ENCODE peak calls at places on chromosomes 12 and 14, in seven cellular contexts. D, W, O, L, H, R and P are unnamed samples.

GRCh38 chr12:111758120-111758561 is 8.6 kb upstream of the ALDH2 start:
- DNase-seq in D (no peak), W (no peak), O (peak), L (no peak), H (no peak), R (peak), P (no peak)

GRCh38 chr12:27781680-27782079 is 1.6 kb upstream of the MANSC4 start:
- DNase-seq in D (no peak), W (no peak), O (no peak), L (no peak), H (peak), R (no peak), P (no peak)

GRCh38 chr14:33271216-33271615 is 332.5 kb downstream of the NPAS3 start:
- DNase-seq in D (no peak), W (no peak), O (no peak), L (no peak), H (no peak), R (no peak), P (no peak)

GRCh38 chr12:113244015-113244983 is 23.0 kb downstream of the TPCN1 start:
- DNase-seq in D (no peak), W (no peak), O (no peak), L (no peak), H (peak), R (peak), P (no peak)

GRCh38 chr12:49984476-49984890 is 11.7 kb downstream of the AQP6 start:
- DNase-seq in D (no peak), W (no peak), O (no peak), L (no peak), H (no peak), R (no peak), P (no peak)

GRCh38 chr12:54042970-54043744 is 10.3 kb downstream of the HOXC5 start:
- DNase-seq in D (no peak), W (no peak), O (no peak), L (no peak), H (no peak), R (no peak), P (no peak)

GRCh38 chr12:51910168-51910567 is 2.9 kb downstream of the ACVRL1 start:
- DNase-seq in D (no peak), W (no peak), O (no peak), L (no peak), H (no peak), R (no peak), P (no peak)

GRCh38 chr12:120119395-120119973 is 2.9 kb upstream of the RAB35 start:
- DNase-seq in D (no peak), W (no peak), O (no peak), L (peak), H (no peak), R (no peak), P (peak)

GRCh38 chr12:52076811-52077210 is 2.7 kb upstream of the SMIM41 start:
- DNase-seq in D (no peak), W (no peak), O (no peak), L (no peak), H (no peak), R (no peak), P (no peak)

GRCh38 chr14:74867673-74868072 is 8.3 kb downstream of the PROX2 start:
- DNase-seq in D (no peak), W (no peak), O (no peak), L (no peak), H (peak), R (no peak), P (peak)

GRCh38 chr12:113184098-113184899 is 979 bp downstream of the DDX54 start:
- DNase-seq in D (no peak), W (no peak), O (no peak), L (no peak), H (no peak), R (no peak), P (no peak)

GRCh38 chr12:96195845-96196451 is 1.8 kb downstream of the ELK3 start:
- DNase-seq in D (peak), W (peak), O (peak), L (no peak), H (peak), R (peak), P (no peak)

GRCh38 chr12:58916153-58916709 is 4.1 kb downstream of the LRIG3 start:
- DNase-seq in D (no peak), W (no peak), O (no peak), L (no peak), H (no peak), R (no peak), P (no peak)

GRCh38 chr12:124461851-124462623 is 105.4 kb downstream of the NCOR2 start:
- DNase-seq in D (no peak), W (no peak), O (no peak), L (no peak), H (no peak), R (no peak), P (no peak)

GRCh38 chr14:52338282-52338681 is 24.2 kb downstream of the PTGER2 start:
- DNase-seq in D (no peak), W (peak), O (no peak), L (no peak), H (peak), R (no peak), P (no peak)

GRCh38 chr12:108253540-108253939 is 85.6 kb downstream of the CMKLR1 start:
- DNase-seq in D (no peak), W (no peak), O (no peak), L (no peak), H (no peak), R (no peak), P (no peak)

GRCh38 chr12:2286461-2287131 is 233.8 kb downstream of the CACNA1C start:
- DNase-seq in D (no peak), W (no peak), O (no peak), L (no peak), H (no peak), R (no peak), P (no peak)

GRCh38 chr12:4412056-4412455 is 32.5 kb upstream of the FGF23 start:
- DNase-seq in D (no peak), W (no peak), O (no peak), L (no peak), H (no peak), R (no peak), P (no peak)

GRCh38 chr12:101414533-101415119 is 7.1 kb upstream of the ARL1 start:
- DNase-seq in D (peak), W (no peak), O (peak), L (peak), H (peak), R (no peak), P (peak)

GRCh38 chr12:39616251-39616650 is 3.4 kb downstream of the ABCD2 start:
- DNase-seq in D (no peak), W (no peak), O (no peak), L (no peak), H (no peak), R (no peak), P (no peak)

GRCh38 chr12:6765048-6765633 is 1.0 kb upstream of the PTMS start:
- DNase-seq in D (no peak), W (no peak), O (no peak), L (no peak), H (no peak), R (no peak), P (no peak)

GRCh38 chr12:9944404-9944803 is 12.2 kb upstream of the CLEC2A start:
- DNase-seq in D (no peak), W (no peak), O (no peak), L (no peak), H (no peak), R (no peak), P (no peak)

GRCh38 chr12:64583395-64584172 is 26.7 kb upstream of the RASSF3 start:
- DNase-seq in D (no peak), W (no peak), O (no peak), L (peak), H (peak), R (no peak), P (no peak)

GRCh38 chr14:65993103-65993502 is 493.1 kb upstream of the CCDC196 start:
- DNase-seq in D (no peak), W (no peak), O (no peak), L (no peak), H (no peak), R (no peak), P (no peak)

GRCh38 chr12:62724947-62725447 is 210.0 kb downstream of the PPM1H start:
- DNase-seq in D (no peak), W (peak), O (peak), L (no peak), H (peak), R (peak), P (no peak)

GRCh38 chr14:55221186-55221585 is 29.8 kb upstream of the DLGAP5 start:
- DNase-seq in D (no peak), W (no peak), O (no peak), L (no peak), H (peak), R (no peak), P (no peak)

GRCh38 chr12:54222609-54223008 is 33.8 kb upstream of the SMUG1 start:
- DNase-seq in D (no peak), W (no peak), O (no peak), L (no peak), H (peak), R (no peak), P (no peak)

GRCh38 chr12:82176016-82176415 is 182.2 kb downstream of the CCDC59 start:
- DNase-seq in D (no peak), W (peak), O (no peak), L (no peak), H (no peak), R (no peak), P (no peak)

GRCh38 chr12:10618338-10618987 is 5.1 kb upstream of the MAGOHB start:
- DNase-seq in D (no peak), W (no peak), O (no peak), L (no peak), H (peak), R (no peak), P (no peak)

GRCh38 chr12:53743277-53744129 is 8.3 kb downstream of the CISTR start:
- DNase-seq in D (peak), W (no peak), O (peak), L (peak), H (peak), R (peak), P (peak)

GRCh38 chr14:70789361-70789760 is 20.0 kb downstream of the MAP3K9 start:
- DNase-seq in D (no peak), W (no peak), O (no peak), L (no peak), H (peak), R (no peak), P (no peak)

GRCh38 chr14:87457727-87458126 is 535.3 kb downstream of the GALC start:
- DNase-seq in D (no peak), W (no peak), O (no peak), L (no peak), H (no peak), R (no peak), P (peak)

GRCh38 chr14:100591453-100592371 is 4.5 kb upstream of the BEGAIN start:
- DNase-seq in D (no peak), W (no peak), O (peak), L (no peak), H (no peak), R (no peak), P (no peak)

GRCh38 chr14:99883866-99884650 is 90.8 kb downstream of the EML1 start:
- DNase-seq in D (no peak), W (no peak), O (no peak), L (no peak), H (no peak), R (no peak), P (no peak)

GRCh38 chr14:55126932-55127490 is 2.0 kb upstream of the LGALS3 start:
- DNase-seq in D (no peak), W (no peak), O (no peak), L (no peak), H (no peak), R (no peak), P (no peak)

GRCh38 chr14:98798099-98798498 is 473.9 kb downstream of the BCL11B start:
- DNase-seq in D (no peak), W (no peak), O (no peak), L (peak), H (no peak), R (no peak), P (no peak)

GRCh38 chr12:110444455-110444854 is 5.7 kb downstream of the ARPC3 start:
- DNase-seq in D (no peak), W (no peak), O (no peak), L (no peak), H (no peak), R (no peak), P (no peak)

GRCh38 chr14:79418649-79419415 is 792.5 kb downstream of the DIO2 start:
- DNase-seq in D (no peak), W (no peak), O (no peak), L (no peak), H (no peak), R (no peak), P (no peak)

GRCh38 chr14:79426103-79426755 is 785.1 kb downstream of the DIO2 start:
- DNase-seq in D (no peak), W (no peak), O (no peak), L (no peak), H (no peak), R (no peak), P (no peak)

GRCh38 chr14:79420725-79421124 is 790.6 kb downstream of the DIO2 start:
- DNase-seq in D (no peak), W (no peak), O (no peak), L (no peak), H (no peak), R (no peak), P (no peak)

GRCh38 chr14:79419571-79420327 is 791.6 kb downstream of the DIO2 start:
- DNase-seq in D (no peak), W (no peak), O (no peak), L (no peak), H (no peak), R (no peak), P (no peak)

DNA sequence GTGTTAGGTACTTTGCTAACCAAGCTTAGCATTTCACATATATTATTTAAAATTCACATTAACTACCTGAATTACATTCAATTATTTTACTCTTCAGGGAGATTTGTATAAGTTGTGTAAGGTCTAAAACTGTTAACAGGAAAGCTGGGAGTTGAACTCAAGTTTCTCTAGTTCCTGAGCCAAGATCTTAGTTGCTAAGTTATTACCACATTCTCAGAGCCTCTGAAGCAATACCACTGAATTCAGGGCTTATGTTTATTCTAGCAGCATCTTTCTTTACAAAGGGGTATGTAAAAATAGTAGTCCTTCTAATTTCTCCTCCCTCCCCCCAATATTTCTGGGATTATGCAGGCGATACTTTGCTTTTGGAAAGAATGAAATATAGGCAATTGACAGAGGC is 786.8 kb downstream of the DIO2 start:
- DNase-seq in D (no peak), W (no peak), O (no peak), L (no peak), H (peak), R (no peak), P (no peak)
- TF ChIP-seq CTCF in D (no peak), W (no peak), O (no peak), L (no peak), H (no peak), R (no peak), P (no peak)

DNA sequence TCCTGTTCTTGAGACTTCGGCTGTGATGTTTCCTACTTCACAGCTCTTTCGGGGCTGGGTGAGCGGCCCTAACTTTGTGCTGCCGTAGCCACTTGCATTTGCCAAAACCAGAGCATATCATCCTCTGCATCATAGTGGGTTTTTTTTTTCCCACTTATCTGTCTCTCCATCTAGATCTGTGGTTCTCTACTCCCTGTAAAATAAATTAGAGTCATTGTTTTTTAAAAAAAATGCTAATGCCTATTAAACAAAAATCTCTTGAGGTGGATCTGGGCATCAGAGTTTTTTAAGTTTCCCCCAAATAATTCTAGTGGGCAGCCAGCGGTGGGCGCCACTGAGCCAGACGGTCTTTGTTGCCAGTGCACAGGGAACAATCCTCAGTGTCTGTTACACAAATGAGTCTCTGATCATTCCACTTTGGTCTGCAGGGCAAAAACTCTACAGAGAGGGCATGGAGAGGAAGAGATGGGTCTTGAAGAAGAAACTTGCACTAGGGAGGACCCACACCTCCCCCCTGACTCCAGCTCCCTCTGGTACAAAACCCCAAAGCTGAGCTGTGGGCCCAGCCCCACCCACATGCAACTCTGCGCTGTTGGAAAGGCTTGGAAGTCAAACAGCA is 62.4 kb upstream of the BCL2L14 start:
- DNase-seq in D (peak), W (no peak), O (peak), L (peak), H (no peak), R (no peak), P (peak)
- TF ChIP-seq CTCF in D (peak), W (peak), O (peak), L (peak), H (peak), R (no peak), P (peak)

GRCh38 chr14:104773505-104774452 is 20.8 kb downstream of the SIVA1 start:
- DNase-seq in D (no peak), W (no peak), O (no peak), L (no peak), H (no peak), R (no peak), P (no peak)
- TF ChIP-seq CTCF in D (no peak), W (no peak), O (no peak), L (no peak), H (no peak), R (no peak), P (no peak)

GRCh38 chr12:102806110-102806509 is 110.9 kb downstream of the PAH start:
- DNase-seq in D (no peak), W (no peak), O (no peak), L (no peak), H (no peak), R (no peak), P (no peak)

GRCh38 chr12:102814691-102815367 is 102.2 kb downstream of the PAH start:
- DNase-seq in D (no peak), W (no peak), O (no peak), L (no peak), H (no peak), R (no peak), P (no peak)

GRCh38 chr12:102806592-102806991 is 110.5 kb downstream of the PAH start:
- DNase-seq in D (no peak), W (no peak), O (no peak), L (no peak), H (no peak), R (no peak), P (no peak)

GRCh38 chr12:102808412-102808811 is 108.6 kb downstream of the PAH start:
- DNase-seq in D (no peak), W (no peak), O (no peak), L (no peak), H (no peak), R (no peak), P (no peak)

GRCh38 chr12:102811125-102811737 is 105.8 kb downstream of the PAH start:
- DNase-seq in D (peak), W (no peak), O (peak), L (peak), H (peak), R (no peak), P (peak)
- TF ChIP-seq CTCF in D (peak), W (peak), O (peak), L (peak), H (peak), R (peak), P (peak)

GRCh38 chr14:60561845-60562746 is 53.1 kb downstream of the SIX6 start:
- DNase-seq in D (peak), W (no peak), O (peak), L (peak), H (peak), R (peak), P (peak)
- TF ChIP-seq CTCF in D (peak), W (peak), O (peak), L (peak), H (peak), R (peak), P (peak)

DNA sequence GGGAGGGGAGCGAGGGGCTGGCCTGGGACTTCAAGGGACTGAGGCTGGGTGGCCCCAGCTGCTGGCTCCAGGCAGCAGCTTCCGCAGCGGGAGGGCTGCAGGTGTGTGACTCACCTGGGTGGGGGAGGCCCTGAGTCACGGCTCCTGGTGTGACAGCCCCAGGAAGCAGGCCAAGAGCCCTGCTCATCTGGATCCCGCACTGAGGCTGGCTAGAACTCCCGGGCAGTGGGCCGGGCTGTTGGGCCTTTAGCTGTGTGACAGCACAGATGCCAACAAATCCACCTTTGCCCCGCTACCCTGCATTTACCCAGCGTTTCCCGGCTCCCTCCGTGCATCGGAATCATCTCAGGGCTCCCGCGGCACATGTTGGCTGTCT is 180.0 kb upstream of the PRMT8 start:
- DNase-seq in D (no peak), W (no peak), O (no peak), L (no peak), H (no peak), R (no peak), P (no peak)
- TF ChIP-seq CTCF in D (no peak), W (no peak), O (no peak), L (no peak), H (no peak), R (no peak), P (no peak)

GRCh38 chr12:37543131-37543965 is 773.2 kb upstream of the ALG10B start:
- DNase-seq in D (no peak), W (no peak), O (no peak), L (no peak), H (no peak), R (no peak), P (no peak)
- TF ChIP-seq CTCF in D (no peak), W (no peak), O (no peak), L (no peak), H (no peak), R (no peak), P (no peak)

DNA sequence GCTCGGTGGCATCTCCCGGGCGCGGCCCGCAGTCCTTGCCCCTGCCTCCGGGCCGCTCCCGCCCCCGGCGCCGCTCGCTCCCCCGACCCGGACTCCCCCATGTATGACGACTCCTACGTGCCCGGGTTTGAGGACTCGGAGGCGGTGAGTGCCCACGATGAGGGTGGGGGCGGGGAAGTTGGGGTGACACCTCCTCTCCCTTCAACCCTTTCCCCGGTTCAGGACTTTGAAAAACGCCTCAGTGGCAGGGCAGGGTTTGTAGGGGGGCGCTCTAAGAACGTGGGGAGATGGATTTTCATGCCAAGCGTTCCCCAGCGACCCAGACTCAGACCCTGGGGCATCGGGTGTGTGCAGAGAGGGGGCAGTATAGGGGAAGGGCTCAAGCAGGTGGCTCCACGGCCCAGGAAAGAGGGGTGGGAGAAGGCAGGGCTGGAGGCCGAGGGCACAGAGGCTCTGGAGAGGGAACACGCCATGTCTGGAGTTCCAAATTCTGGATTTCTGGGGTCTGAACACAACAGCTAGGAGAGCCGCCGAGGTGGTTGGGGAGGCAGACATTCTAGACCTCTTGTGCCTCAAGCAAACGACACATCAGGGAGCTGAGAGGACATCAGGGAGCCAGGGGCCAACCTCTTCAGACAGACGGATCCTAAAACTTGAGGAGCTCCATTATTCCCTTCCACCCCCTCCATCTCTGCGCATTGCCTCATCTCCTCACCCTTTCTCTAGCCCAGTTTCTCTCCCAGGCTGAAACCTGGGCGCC is 715 bp downstream of the CACNB3 start:
- DNase-seq in D (no peak), W (no peak), O (peak), L (peak), H (no peak), R (no peak), P (no peak)
- TF ChIP-seq CTCF in D (no peak), W (peak), O (no peak), L (peak), H (no peak), R (no peak), P (no peak)